ENCODE peak calls at places on chromosomes 2 and 18, in nine cellular contexts. O is upper lobe of right lung; L is CD8-positive, alpha-beta T cell; A is heart left ventricle; W is NCI-H2081; M is spleen; N is hepatic stellate cell; B is activated CD8-positive, alpha-beta memory T cell treated with anti-CD3 and anti-CD28 coated beads, Interleukin-2, amount 10 ng/mL, durations not matched to agents 7 days and 5 days; J is breast epithelium. Q is an unnamed sample.

GRCh38 chr2:231452799-231453508 is 11.3 kb downstream of the NCL start:
- DNase-seq in O (no peak), L (no peak), A (no peak), W (no peak), M (peak; percentile 39), N (no peak), B (no peak), J (no peak), Q (no peak)

GRCh38 chr18:41373612-41374011 is 581.4 kb upstream of the PIK3C3 start:
- DNase-seq in O (no peak), L (no peak), A (no peak), W (no peak), M (no peak), N (no peak), B (no peak), J (no peak), Q (no peak)

GRCh38 chr2:193895226-193895625 is 1700.5 kb upstream of the TMEFF2 start:
- DNase-seq in O (no peak), L (no peak), A (no peak), W (no peak), M (no peak), N (no peak), B (no peak), J (no peak), Q (no peak)

GRCh38 chr2:28280576-28280975 is 112.1 kb upstream of the FOSL2 start:
- DNase-seq in O (no peak), L (no peak), A (no peak), W (no peak), M (no peak), N (no peak), B (no peak), J (no peak), Q (no peak)

GRCh38 chr2:127486247-127486912 is 39.9 kb downstream of the IWS1 start:
- DNase-seq in O (no peak), L (no peak), A (no peak), W (no peak), M (no peak), N (no peak), B (no peak), J (no peak), Q (no peak)

GRCh38 chr18:5461056-5461455 is 82.7 kb downstream of the EPB41L3 start:
- DNase-seq in O (no peak), L (no peak), A (no peak), W (no peak), M (no peak), N (no peak), B (no peak), J (no peak), Q (no peak)

GRCh38 chr2:77018219-77018618 is 504.0 kb downstream of the LRRTM4 start:
- DNase-seq in O (no peak), L (no peak), A (no peak), W (no peak), M (no peak), N (no peak), B (no peak), J (no peak), Q (no peak)

GRCh38 chr2:189149981-189150380 is 29.6 kb downstream of the COL5A2 start:
- DNase-seq in O (no peak), L (no peak), A (no peak), W (no peak), M (no peak), N (no peak), B (no peak), J (no peak), Q (no peak)

GRCh38 chr2:42523341-42523740 is 29.6 kb upstream of the KCNG3 start:
- DNase-seq in O (no peak), L (no peak), A (no peak), W (no peak), M (no peak), N (no peak), B (no peak), J (no peak), Q (no peak)

GRCh38 chr2:20570249-20570648 is 80.6 kb downstream of the HS1BP3 start:
- DNase-seq in O (peak; percentile 26), L (no peak), A (no peak), W (no peak), M (peak; percentile 51), N (no peak), B (no peak), J (no peak), Q (no peak)

GRCh38 chr2:219997341-219997851 is 370.0 kb downstream of the SLC4A3 start:
- DNase-seq in O (no peak), L (no peak), A (no peak), W (peak; percentile 6), M (no peak), N (no peak), B (no peak), J (peak; percentile 52), Q (no peak)

GRCh38 chr2:162301151-162301804 is 17.2 kb downstream of the IFIH1 start:
- DNase-seq in O (no peak), L (peak; percentile 37), A (no peak), W (peak; percentile 67), M (no peak), N (no peak), B (peak; percentile 63), J (peak; percentile 52), Q (peak; percentile 27)

GRCh38 chr2:85551698-85552678 is 9.3 kb downstream of the GGCX start:
- DNase-seq in O (peak; percentile 82), L (peak; percentile 85), A (peak; percentile 71), W (peak; percentile 76), M (peak; percentile 91), N (peak; percentile 58), B (peak; percentile 92), J (peak; percentile 84), Q (peak; percentile 42)

Q was measured in amniotic stem cell.